ENCODE peak calls at places on chromosomes 16 and 17, in six cellular contexts. L, D, Q, P, F and X are unnamed samples.

GRCh38 chr17:39754161-39754957 is 16.6 kb downstream of the GRB7 start:
- DNase-seq in P (peak), F (peak), D (peak), L (peak), Q (no peak), X (peak)

GRCh38 chr17:41340934-41341861 is 9.4 kb downstream of the KRT33A start:
- DNase-seq in D (no peak), P (no peak), F (no peak), Q (no peak), L (no peak), X (no peak)

GRCh38 chr17:21352221-21352980 is 23.8 kb upstream of the KCNJ12 start:
- DNase-seq in F (no peak), D (no peak), P (no peak), L (no peak), Q (no peak), X (no peak)

GRCh38 chr17:1521067-1521466 is 4.7 kb upstream of the INPP5K start:
- DNase-seq in P (no peak), D (no peak), L (no peak), F (no peak), Q (no peak), X (no peak)

GRCh38 chr17:13302983-13303382 is 285.2 kb upstream of the ELAC2 start:
- DNase-seq in Q (no peak), D (no peak), F (no peak), L (no peak), P (no peak), X (no peak)

GRCh38 chr16:73002836-73003235 is 45.1 kb downstream of the ZFHX3 start:
- DNase-seq in D (no peak), P (no peak), Q (peak), F (no peak), L (no peak), X (no peak)

GRCh38 chr16:46929378-46930332 is 43.8 kb downstream of the DNAJA2 start:
- DNase-seq in L (peak), D (peak), P (peak), Q (no peak), F (peak), X (no peak)

GRCh38 chr17:43031666-43032065 is 6.6 kb downstream of the RND2 start:
- DNase-seq in Q (no peak), P (no peak), D (no peak), L (no peak), F (no peak), X (no peak)

GRCh38 chr17:35536664-35537160 is 766 bp downstream of the SLFN12L start:
- DNase-seq in Q (no peak), P (no peak), L (peak), D (no peak), F (no peak), X (no peak)

GRCh38 chr16:48382131-48382530 is 3.1 kb downstream of the SIAH1 start:
- DNase-seq in Q (no peak), F (no peak), D (no peak), P (no peak), L (no peak), X (no peak)

GRCh38 chr17:4043862-4044261 is 79.6 kb upstream of the ATP2A3 start:
- DNase-seq in D (no peak), F (no peak), Q (no peak), P (no peak), L (no peak), X (no peak)

GRCh38 chr17:28864991-28865849 is 10.4 kb downstream of the ERAL1 start:
- DNase-seq in F (no peak), D (peak), L (peak), Q (no peak), P (no peak), X (no peak)

GRCh38 chr17:27153005-27153404 is 140.9 kb upstream of the WSB1 start:
- DNase-seq in P (no peak), F (no peak), L (no peak), Q (no peak), D (no peak), X (no peak)

GRCh38 chr17:65604070-65604469 is 42.6 kb upstream of the AXIN2 start:
- DNase-seq in P (no peak), Q (no peak), D (no peak), F (no peak), L (peak), X (no peak)

GRCh38 chr17:7017827-7018200 is 5.0 kb upstream of the BCL6B start:
- DNase-seq in P (no peak), D (no peak), F (no peak), Q (no peak), L (peak), X (no peak)

GRCh38 chr17:5667871-5668270 is 83.6 kb upstream of the NLRP1 start:
- DNase-seq in D (no peak), Q (no peak), P (no peak), F (no peak), L (peak), X (no peak)

GRCh38 chr17:82373731-82374625 is 2.4 kb downstream of the UTS2R start:
- DNase-seq in F (no peak), D (no peak), Q (no peak), P (no peak), L (no peak), X (no peak)

GRCh38 chr16:54846761-54847160 is 83.9 kb upstream of the IRX5 start:
- DNase-seq in F (no peak), Q (no peak), P (no peak), D (no peak), L (no peak), X (no peak)

GRCh38 chr16:72739577-72739976 is 308.4 kb downstream of the ZFHX3 start:
- DNase-seq in F (no peak), D (no peak), Q (peak), P (no peak), L (no peak), X (no peak)

GRCh38 chr17:859461-860195 is 77.5 kb downstream of the MRM3 start:
- DNase-seq in D (no peak), L (no peak), P (no peak), F (no peak), Q (no peak), X (no peak)

GRCh38 chr16:12089492-12090161 is 113.1 kb downstream of the SNX29 start:
- DNase-seq in F (no peak), L (peak), D (peak), P (no peak), Q (no peak), X (no peak)

GRCh38 chr16:63938661-63939060 is 1183.2 kb downstream of the CDH11 start:
- DNase-seq in D (no peak), P (no peak), L (no peak), F (no peak), Q (no peak), X (no peak)

GRCh38 chr16:30121741-30122620 is 1.0 kb downstream of the MAPK3 start:
- DNase-seq in F (no peak), D (no peak), Q (no peak), P (no peak), L (no peak), X (no peak)

GRCh38 chr17:42472709-42473521 is 14.2 kb downstream of the ATP6V0A1 start:
- DNase-seq in L (no peak), F (no peak), Q (peak), P (no peak), D (no peak), X (peak)

GRCh38 chr17:28570716-28571254 is 539 bp downstream of the PIGS start:
- DNase-seq in Q (no peak), F (peak), L (peak), P (peak), D (no peak), X (no peak)

GRCh38 chr16:53457670-53458069 is 23.4 kb downstream of the RBL2 start:
- DNase-seq in D (no peak), Q (no peak), F (peak), P (no peak), L (peak), X (no peak)

GRCh38 chr16:86363057-86363490 is 147.3 kb upstream of the FOXF1 start:
- DNase-seq in L (no peak), Q (peak), D (no peak), F (no peak), P (no peak), X (peak)

GRCh38 chr16:12231666-12232065 is 255.1 kb downstream of the SNX29 start:
- DNase-seq in P (no peak), D (no peak), Q (peak), F (no peak), L (no peak), X (peak)

GRCh38 chr17:49565948-49566491 is 9.7 kb upstream of the NXPH3 start:
- DNase-seq in D (no peak), L (no peak), P (no peak), F (no peak), Q (no peak), X (no peak)

GRCh38 chr16:8565498-8565897 is 24.8 kb downstream of the TMEM114 start:
- DNase-seq in D (no peak), Q (no peak), L (no peak), P (no peak), F (no peak), X (no peak)

GRCh38 chr16:30458561-30459394 is 13.1 kb upstream of the SEPHS2 start:
- DNase-seq in P (no peak), D (no peak), Q (no peak), L (peak), F (peak), X (no peak)